ENCODE peak calls at places on chromosomes 3 and 15, in eight cellular contexts. A is tibial artery; C is CD8-positive, alpha-beta T cell; P is IMR-90; Y is aorta; B is effector memory CD4-positive, alpha-beta T cell; N is left ventricle myocardium inferior; M is endothelial cell of umbilical vein. X is an unnamed sample. For H3K4me1 and H3K36me3, the result is how much of the 10 kb centered on the place peaks cover.

GRCh38 chr15:76553564-76553963 is 217.0 kb downstream of the ISL2 start:
- DNase-seq in A (no peak), C (no peak), P (no peak), Y (no peak), B (no peak), N (no peak), M (no peak), X (no peak)

GRCh38 chr15:73686781-73687256 is 2.6 kb downstream of the CD276 start:
- DNase-seq in A (peak), C (no peak), P (peak), Y (no peak), B (no peak), N (no peak), M (peak), X (no peak)

GRCh38 chr3:122982202-122983185 is 45.1 kb downstream of the SEMA5B start:
- DNase-seq in A (no peak), C (no peak), P (no peak), Y (no peak), B (no peak), N (peak), M (no peak), X (no peak)

GRCh38 chr3:137035631-137036030 is 77.8 kb downstream of the IL20RB start:
- DNase-seq in A (no peak), C (no peak), P (peak), Y (no peak), B (no peak), N (no peak), M (peak), X (no peak)

GRCh38 chr3:133895208-133896001 is at the start of gene RAB6B:
- DNase-seq in A (no peak), C (no peak), P (peak), Y (peak), B (no peak), N (peak), M (peak), X (no peak)

GRCh38 chr3:166685246-166685645 is 694.9 kb downstream of the ZBBX start:
- DNase-seq in A (no peak), C (no peak), P (no peak), Y (no peak), B (no peak), N (no peak), M (no peak), X (no peak)

GRCh38 chr3:53744351-53744750 is 101.9 kb downstream of the CHDH start:
- DNase-seq in A (no peak), C (no peak), P (no peak), Y (no peak), B (no peak), N (no peak), M (no peak), X (no peak)

GRCh38 chr3:103052236-103052830 is 617.5 kb downstream of the ZPLD1 start:
- DNase-seq in A (peak), C (no peak), P (no peak), Y (peak), B (no peak), N (peak), M (no peak), X (no peak)

GRCh38 chr3:43190682-43191081 is 84.8 kb upstream of the POMGNT2 start:
- DNase-seq in A (no peak), C (no peak), P (peak), Y (no peak), B (no peak), N (no peak), M (peak), X (no peak)

GRCh38 chr15:64314456-64314855 is 41.5 kb downstream of the CSNK1G1 start:
- DNase-seq in A (no peak), C (no peak), P (peak), Y (no peak), B (no peak), N (no peak), M (no peak), X (no peak)

GRCh38 chr3:185709241-185709955 is 115.4 kb downstream of the IGF2BP2 start:
- DNase-seq in A (no peak), C (no peak), P (no peak), Y (no peak), B (no peak), N (no peak), M (no peak), X (no peak)

GRCh38 chr3:13718437-13718836 is 161.4 kb downstream of the WNT7A start:
- DNase-seq in A (peak), C (no peak), P (no peak), Y (no peak), B (no peak), N (no peak), M (no peak), X (no peak)

GRCh38 chr15:83446904-83447708 is at the start of gene SH3GL3:
- DNase-seq in A (peak), C (peak), P (peak), Y (peak), B (no peak), N (peak), M (peak), X (no peak)

GRCh38 chr3:176514297-176514696 is 683.0 kb downstream of the TBL1XR1 start:
- DNase-seq in A (no peak), C (no peak), P (peak), Y (no peak), B (no peak), N (no peak), M (peak), X (no peak)

GRCh38 chr3:67655364-67656121 is 1.1 kb upstream of the SUCLG2 start:
- DNase-seq in A (no peak), C (peak), P (no peak), Y (peak), B (peak), N (no peak), M (no peak), X (peak)

GRCh38 chr3:19931767-19932188 is 2.2 kb downstream of the EFHB start:
- DNase-seq in A (no peak), C (no peak), P (no peak), Y (no peak), B (no peak), N (no peak), M (no peak), X (no peak)

GRCh38 chr3:45939341-45939771 is 3.9 kb upstream of the CXCR6 start:
- DNase-seq in A (peak), C (no peak), P (peak), Y (peak), B (no peak), N (no peak), M (no peak), X (no peak)

GRCh38 chr3:69855436-69856162 is 116.3 kb downstream of the MITF start:
- DNase-seq in A (no peak), C (no peak), P (peak), Y (no peak), B (no peak), N (no peak), M (peak), X (no peak)

GRCh38 chr3:69856965-69857364 is 117.7 kb downstream of the MITF start:
- DNase-seq in A (no peak), C (no peak), P (no peak), Y (no peak), B (no peak), N (no peak), M (no peak), X (no peak)

GRCh38 chr3:69850849-69851248 is 111.6 kb downstream of the MITF start:
- DNase-seq in A (no peak), C (no peak), P (no peak), Y (no peak), B (no peak), N (no peak), M (no peak), X (no peak)

GRCh38 chr3:69848113-69848512 is 108.8 kb downstream of the MITF start:
- DNase-seq in A (no peak), C (no peak), P (no peak), Y (no peak), B (no peak), N (no peak), M (peak), X (no peak)

DNA sequence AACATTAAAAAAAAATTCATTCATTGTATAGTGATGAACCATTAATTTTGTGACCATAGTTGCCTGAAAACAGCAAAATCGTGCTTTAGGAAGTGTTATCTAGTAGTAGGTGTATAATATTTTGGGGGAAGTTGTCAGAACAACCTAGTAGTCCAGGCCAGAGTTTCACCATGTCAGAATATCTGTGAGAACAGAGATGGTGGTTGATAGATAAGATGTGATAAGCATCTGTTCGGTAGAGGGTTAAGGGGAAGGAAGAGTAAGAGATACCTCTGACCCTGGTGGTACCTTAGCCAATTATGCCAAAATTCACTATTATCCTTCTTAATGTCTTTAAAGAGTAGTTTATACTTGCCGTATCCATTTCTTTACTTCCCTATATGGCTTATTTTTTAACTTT is 113.8 kb downstream of the MITF start:
- DNase-seq in A (no peak), C (no peak), P (no peak), Y (no peak), B (no peak), N (no peak), M (no peak), X (no peak)
- H3K4me1 ChIP-seq in A (under half), C (under half), P (under half), Y (under half), B (under half), N (half or more), M (under half), X (under half)

DNA sequence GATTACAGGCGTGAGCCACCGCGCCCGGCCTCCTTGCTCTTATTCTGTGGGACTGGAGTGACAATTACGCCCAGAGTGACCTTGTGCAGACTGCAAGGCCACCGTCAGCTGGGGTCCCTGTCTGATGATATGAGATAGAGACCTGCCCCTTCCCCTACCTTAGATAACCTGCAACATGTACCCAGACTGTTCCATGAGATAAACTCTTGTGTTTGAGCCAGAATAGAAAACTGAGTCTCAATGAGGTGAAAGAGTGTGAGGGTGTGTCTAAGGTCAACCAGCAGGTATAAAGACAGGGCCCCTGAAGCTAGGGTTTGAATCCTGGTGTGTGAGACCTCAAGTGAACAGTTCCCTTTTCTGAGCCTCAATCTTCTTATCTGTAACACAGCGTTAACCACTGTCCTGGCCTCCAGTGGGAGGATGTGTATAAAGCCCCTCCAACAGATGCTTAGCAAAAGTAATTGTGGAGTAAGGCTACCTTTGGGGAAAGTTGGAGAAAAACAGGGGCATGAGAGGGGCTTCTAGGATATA is 6.0 kb downstream of the TADA3 start:
- DNase-seq in A (no peak), C (no peak), P (no peak), Y (no peak), B (no peak), N (no peak), M (no peak), X (no peak)
- H3K36me3 ChIP-seq in A (half or more), C (under half), P (under half), Y (under half), B (under half), N (half or more), M (under half), X (under half)

GRCh38 chr3:15289661-15290060 is 42.7 kb downstream of the SH3BP5 start:
- DNase-seq in A (no peak), C (no peak), P (no peak), Y (no peak), B (no peak), N (no peak), M (no peak), X (no peak)

GRCh38 chr3:15286022-15286421 is 46.4 kb downstream of the SH3BP5 start:
- DNase-seq in A (no peak), C (no peak), P (no peak), Y (no peak), B (no peak), N (no peak), M (no peak), X (no peak)

GRCh38 chr3:15290731-15291130 is 41.7 kb downstream of the SH3BP5 start:
- DNase-seq in A (no peak), C (no peak), P (no peak), Y (no peak), B (no peak), N (no peak), M (no peak), X (no peak)

GRCh38 chr3:15287565-15288330 is 44.6 kb downstream of the SH3BP5 start:
- DNase-seq in A (peak), C (no peak), P (peak), Y (peak), B (no peak), N (peak), M (no peak), X (no peak)

GRCh38 chr3:15288331-15288726 is 44.1 kb downstream of the SH3BP5 start:
- DNase-seq in A (peak), C (no peak), P (no peak), Y (no peak), B (no peak), N (no peak), M (no peak), X (no peak)
- H3K4me1 ChIP-seq in A (under half), C (half or more), P (under half), Y (under half), B (half or more), N (half or more), M (under half), X (half or more)

GRCh38 chr15:89195836-89196235 is 25.5 kb downstream of the RLBP1 start:
- DNase-seq in A (peak), C (no peak), P (peak), Y (peak), B (no peak), N (no peak), M (no peak), X (no peak)

GRCh38 chr15:89192771-89193170 is 28.6 kb downstream of the RLBP1 start:
- DNase-seq in A (no peak), C (no peak), P (peak), Y (no peak), B (no peak), N (no peak), M (peak), X (no peak)

GRCh38 chr15:89194608-89195007 is 26.8 kb downstream of the RLBP1 start:
- DNase-seq in A (no peak), C (no peak), P (no peak), Y (no peak), B (no peak), N (no peak), M (no peak), X (no peak)

GRCh38 chr15:89196241-89196640 is 25.1 kb downstream of the RLBP1 start:
- DNase-seq in A (no peak), C (no peak), P (no peak), Y (no peak), B (no peak), N (no peak), M (no peak), X (no peak)

DNA sequence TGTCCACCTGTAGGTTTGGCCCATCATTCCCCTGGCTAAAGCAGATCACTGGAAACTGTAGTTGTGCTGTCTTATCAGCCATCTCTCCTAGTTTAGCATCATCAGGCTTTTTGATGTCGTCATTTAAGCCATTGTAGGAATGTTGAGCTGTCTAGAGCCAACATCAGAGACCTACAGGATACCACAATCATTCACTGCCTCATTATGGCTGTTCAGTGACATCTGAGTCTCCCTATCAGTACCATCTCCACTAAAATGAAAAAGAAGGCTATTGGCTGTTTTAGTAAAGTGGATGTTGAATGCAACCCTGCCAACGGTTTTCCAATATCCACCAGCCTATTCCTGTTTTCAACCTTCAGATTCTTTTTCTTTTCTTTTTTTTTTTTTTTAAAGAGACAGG is 29.2 kb downstream of the RLBP1 start:
- DNase-seq in A (no peak), C (no peak), P (peak), Y (no peak), B (no peak), N (no peak), M (peak), X (no peak)
- H3K36me3 ChIP-seq in A (half or more), C (under half), P (under half), Y (under half), B (half or more), N (half or more), M (under half), X (under half)

GRCh38 chr15:59295742-59296090 is 77.0 kb downstream of the MYO1E start:
- DNase-seq in A (no peak), C (no peak), P (no peak), Y (no peak), B (no peak), N (no peak), M (no peak), X (no peak)
- H3K4me1 ChIP-seq in A (half or more), C (under half), P (under half), Y (under half), B (under half), N (half or more), M (half or more), X (under half)

GRCh38 chr3:52650437-52650836 is 35.3 kb downstream of the PBRM1 start:
- DNase-seq in A (no peak), C (no peak), P (peak), Y (no peak), B (no peak), N (no peak), M (no peak), X (no peak)
- H3K36me3 ChIP-seq in A (half or more), C (under half), P (under half), Y (under half), B (under half), N (half or more), M (under half), X (under half)